ENCODE peak calls at places on chromosomes 2 and 18, in five cellular contexts. U is GM23338, D is Peyer's patch, A is stomach, W is heart left ventricle. I is an unnamed sample.
A peak's percentile ranks its signal among the peaks of the same experiment; 100 is the strongest.

GRCh38 chr2:9525266-9525665 is 30.4 kb downstream of the ADAM17 start:
- DNase-seq in U (no peak), D (no peak), A (no peak), W (no peak), I (no peak)

GRCh38 chr2:27494944-27495554 is at the start of gene FNDC4:
- DNase-seq in U (peak; percentile 76), D (no peak), A (peak; percentile 29), W (no peak), I (peak; percentile 31)

GRCh38 chr2:178328037-178328436 is 122.9 kb downstream of the PRKRA start:
- DNase-seq in U (no peak), D (no peak), A (no peak), W (no peak), I (no peak)

GRCh38 chr2:69200107-69200520 is 186.9 kb downstream of the GFPT1 start:
- DNase-seq in U (no peak), D (no peak), A (no peak), W (peak; percentile 39), I (no peak)

GRCh38 chr2:144162652-144163051 is 357.3 kb downstream of the ZEB2 start:
- DNase-seq in U (peak; percentile 77), D (peak; percentile 46), A (peak; percentile 28), W (no peak), I (no peak)

GRCh38 chr2:209566250-209566649 is 142.4 kb downstream of the MAP2 start:
- DNase-seq in U (no peak), D (no peak), A (no peak), W (no peak), I (no peak)

GRCh38 chr18:24731981-24732380 is 271.5 kb downstream of the HRH4 start:
- DNase-seq in U (peak; percentile 26), D (no peak), A (no peak), W (no peak), I (no peak)

GRCh38 chr2:1625281-1626001 is 118.9 kb downstream of the PXDN start:
- DNase-seq in U (peak; percentile 97), D (no peak), A (no peak), W (peak; percentile 54), I (no peak)

GRCh38 chr2:28343184-28343942 is 49.3 kb upstream of the FOSL2 start:
- DNase-seq in U (no peak), D (no peak), A (no peak), W (no peak), I (peak; percentile 4)

GRCh38 chr2:179031731-179032408 is 18.1 kb downstream of the CCDC141 start:
- DNase-seq in U (peak; percentile 17), D (no peak), A (no peak), W (no peak), I (no peak)

GRCh38 chr2:28619213-28620196 is 123.6 kb downstream of the PLB1 start:
- DNase-seq in U (no peak), D (no peak), A (no peak), W (no peak), I (no peak)

GRCh38 chr2:162579986-162580385 is 236.1 kb downstream of the GCA start:
- DNase-seq in U (peak; percentile 9), D (no peak), A (no peak), W (no peak), I (no peak)

GRCh38 chr2:218423584-218423983 is 4.7 kb downstream of the VIL1 start:
- DNase-seq in U (no peak), D (no peak), A (no peak), W (no peak), I (no peak)

GRCh38 chr2:64262068-64262467 is 117.8 kb upstream of the PELI1 start:
- DNase-seq in U (no peak), D (no peak), A (peak; percentile 35), W (no peak), I (no peak)

GRCh38 chr2:136444323-136444722 is 321.0 kb upstream of the THSD7B start:
- DNase-seq in U (no peak), D (no peak), A (no peak), W (no peak), I (no peak)

GRCh38 chr2:136448986-136449780 is 316.2 kb upstream of the THSD7B start:
- DNase-seq in U (no peak), D (no peak), A (no peak), W (no peak), I (no peak)

DNA sequence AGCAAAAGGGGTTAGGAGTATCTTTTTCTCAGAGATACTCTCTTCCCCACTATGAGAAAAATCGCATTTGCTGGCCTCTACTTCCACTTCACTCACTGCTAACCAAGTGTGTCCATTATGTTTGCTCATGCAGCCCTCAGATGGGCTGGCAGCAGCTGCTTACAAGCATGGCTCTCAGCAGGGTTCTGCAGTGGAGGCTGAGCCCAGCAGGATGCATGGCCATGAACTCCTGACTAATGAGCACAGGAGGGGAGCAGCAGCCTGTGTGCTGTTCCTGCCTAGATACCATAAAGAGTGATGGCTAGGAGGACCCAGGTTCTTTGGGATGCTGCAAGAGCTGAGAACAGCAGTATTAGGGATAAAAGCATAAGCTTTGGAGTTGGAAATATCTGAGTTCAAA is 316.9 kb upstream of the THSD7B start:
- DNase-seq in U (no peak), D (no peak), A (no peak), W (no peak), I (no peak)
- TF ChIP-seq CTCF in U (no peak), D (no peak), A (no peak), W (no peak), I (no peak)

DNA sequence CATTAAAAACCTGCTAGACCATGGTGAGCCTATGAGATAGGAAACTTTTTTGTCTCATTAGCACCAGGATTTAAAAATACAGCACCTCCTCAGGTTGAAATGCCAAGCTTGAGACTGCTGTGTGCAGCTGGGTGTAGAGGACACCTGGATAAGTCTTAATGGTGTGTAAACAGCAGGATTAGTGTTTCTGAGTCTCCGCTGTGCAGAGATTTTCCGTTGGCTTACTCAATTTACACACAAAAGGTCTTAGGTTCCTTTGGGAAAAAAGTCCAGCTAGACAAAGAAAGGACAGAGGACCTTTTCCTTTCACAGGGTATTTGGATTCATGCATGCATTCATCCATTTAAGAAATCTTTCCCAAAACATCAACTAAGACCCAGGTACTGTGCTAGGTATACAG is 168.1 kb downstream of the NRXN1 start:
- DNase-seq in U (no peak), D (no peak), A (no peak), W (no peak), I (no peak)
- H3K4me3 ChIP-seq in U (no peak overlapping the region), D (no peak overlapping the region), A (no peak overlapping the region), W (no peak overlapping the region), I (no peak overlapping the region)

DNA sequence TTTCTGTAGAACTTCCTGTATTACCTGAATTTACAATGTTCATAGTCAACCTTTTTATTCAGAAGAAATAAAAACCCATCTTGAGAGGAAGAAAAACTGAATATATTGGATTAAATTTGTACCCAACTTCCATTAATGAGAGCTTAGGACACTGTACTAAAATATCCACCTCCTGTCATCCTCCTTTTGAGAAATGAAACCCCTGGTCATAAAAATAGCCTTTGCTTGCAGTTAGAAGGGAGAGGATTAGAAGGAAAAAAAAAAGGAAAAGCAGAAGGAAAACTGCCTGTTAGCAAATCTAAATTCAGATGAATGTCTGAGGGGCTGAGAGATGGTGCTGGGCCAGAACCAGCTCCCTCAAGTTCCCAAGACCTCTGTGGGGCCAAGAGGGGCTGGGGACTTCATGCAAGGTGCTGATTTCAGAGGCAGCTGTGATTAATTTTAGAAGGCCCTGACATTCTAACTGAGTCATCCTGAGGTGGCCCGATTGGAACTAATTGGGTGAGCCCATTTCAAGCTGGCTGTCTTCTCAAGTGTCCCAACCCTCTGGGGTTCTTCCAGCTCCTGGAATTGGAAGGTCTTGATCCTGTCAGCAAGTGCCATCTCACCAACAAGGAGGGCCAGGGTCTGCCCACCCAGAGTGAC is 38.4 kb upstream of the BIN1 start:
- DNase-seq in U (no peak), D (no peak), A (no peak), W (no peak), I (no peak)
- H3K27ac ChIP-seq in U (no peak overlapping the region), D (no peak overlapping the region), A (no peak overlapping the region), W (no peak overlapping the region), I (no peak overlapping the region)

GRCh38 chr2:142682528-142682927 is 194.9 kb upstream of the KYNU start:
- DNase-seq in U (no peak), D (no peak), A (no peak), W (no peak), I (no peak)
- TF ChIP-seq CTCF in U (no peak), D (no peak), A (no peak), W (no peak), I (no peak)

GRCh38 chr2:182649316-182649715 is 66.7 kb upstream of the DNAJC10 start:
- DNase-seq in U (peak; percentile 88), D (no peak), A (no peak), W (no peak), I (no peak)
- H3K4me3 ChIP-seq in U (no peak overlapping the region), D (no peak overlapping the region), A (no peak overlapping the region), W (no peak overlapping the region), I (no peak overlapping the region)

DNA sequence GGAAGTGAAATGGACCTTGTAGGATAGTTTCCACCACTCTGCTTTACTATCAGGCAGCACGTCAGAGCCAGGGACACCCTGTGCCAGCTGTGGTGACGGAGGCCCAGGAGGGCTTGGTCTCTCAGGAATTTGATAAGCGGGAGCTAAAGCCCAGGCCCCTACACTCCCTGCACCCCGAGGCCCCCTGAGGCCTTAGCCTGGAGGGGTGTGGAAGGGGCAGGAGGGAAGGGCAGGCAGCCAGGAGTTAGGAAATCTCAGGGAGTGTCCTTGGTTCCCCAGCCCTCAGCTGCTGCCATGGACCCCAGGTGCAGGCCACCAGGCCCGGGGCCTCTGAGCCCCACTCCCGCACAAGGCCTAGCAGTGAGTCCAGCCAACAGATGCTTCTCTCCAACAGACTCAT is 38.2 kb downstream of the PDIA6 start:
- DNase-seq in U (no peak), D (no peak), A (peak; percentile 67), W (peak; percentile 50), I (peak; percentile 34)
- H3K27ac ChIP-seq in U (no peak overlapping the region), D (no peak overlapping the region), A (peak overlapping the region; percentile 43), W (peak overlapping the region; percentile 49), I (peak overlapping the region; percentile 80)

DNA sequence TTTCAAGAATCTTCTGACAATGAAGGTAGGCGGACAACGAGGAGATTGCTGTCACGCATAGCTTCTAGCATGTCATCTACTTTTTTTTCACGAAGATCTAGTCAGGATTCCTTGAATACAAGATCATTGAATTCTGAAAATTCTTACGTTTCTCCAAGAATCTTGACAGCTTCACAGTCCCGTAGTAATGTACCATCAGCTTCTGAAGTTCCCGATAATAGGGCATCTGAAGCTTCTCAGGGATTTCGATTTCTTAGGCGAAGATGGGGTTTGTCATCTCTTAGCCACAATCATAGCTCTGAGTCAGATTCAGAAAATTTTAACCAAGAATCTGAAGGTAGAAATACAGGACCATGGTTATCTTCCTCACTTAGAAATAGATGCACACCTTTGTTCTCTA is 35.8 kb downstream of the MARCHF7 start:
- DNase-seq in U (no peak), D (no peak), A (no peak), W (no peak), I (no peak)
- TF ChIP-seq CTCF in U (no peak), D (no peak), A (no peak), W (no peak), I (no peak)

I was measured in left ventricle myocardium inferior.